ENCODE peak calls at places on chromosomes 13 and 19, in five cellular contexts. D, R, Q, T and K are unnamed samples.

GRCh38 chr13:43831088-43831487 is 44.3 kb upstream of the ENOX1 start:
- DNase-seq in R (no peak), D (no peak), T (no peak), Q (no peak), K (no peak)

GRCh38 chr13:35984776-35985453 is 146.3 kb downstream of the DCLK1 start:
- DNase-seq in R (no peak), D (no peak), Q (no peak), T (no peak), K (no peak)

GRCh38 chr13:39918837-39919236 is 263.4 kb downstream of the COG6 start:
- DNase-seq in Q (no peak), D (no peak), T (no peak), R (no peak), K (no peak)

GRCh38 chr13:50650936-50651638 is 192.4 kb downstream of the DLEU7 start:
- DNase-seq in T (no peak), D (peak; percentile 1), R (no peak), Q (no peak), K (no peak)

GRCh38 chr13:30047154-30047874 is 196.9 kb upstream of the UBL3 start:
- DNase-seq in Q (no peak), R (no peak), T (no peak), D (no peak), K (no peak)

GRCh38 chr19:46412034-46412982 is 1.1 kb downstream of the CCDC8 start:
- DNase-seq in T (no peak), D (no peak), R (no peak), Q (no peak), K (no peak)

GRCh38 chr13:113345486-113345885 is 18.4 kb downstream of the GRTP1 start:
- DNase-seq in R (no peak), Q (no peak), T (no peak), D (no peak), K (no peak)

GRCh38 chr13:34347784-34348573 is 530.0 kb downstream of the RFC3 start:
- DNase-seq in D (no peak), Q (peak; percentile 21), T (no peak), R (no peak), K (no peak)

GRCh38 chr13:50208826-50209335 is 193.6 kb downstream of the KCNRG start:
- DNase-seq in T (peak; percentile 9), Q (peak; percentile 21), D (peak; percentile 13), R (peak; percentile 53), K (peak; percentile 60)

GRCh38 chr13:60619461-60619860 is 222.4 kb downstream of the TDRD3 start:
- DNase-seq in T (no peak), D (no peak), Q (no peak), R (no peak), K (no peak)

GRCh38 chr13:106373989-106374572 is 161.4 kb downstream of the EFNB2 start:
- DNase-seq in T (no peak), R (no peak), Q (no peak), D (no peak), K (no peak)

GRCh38 chr19:45716314-45717130 is 14.2 kb downstream of the FBXO46 start:
- DNase-seq in Q (peak; percentile 51), D (no peak), R (peak; percentile 63), T (no peak), K (no peak)

GRCh38 chr13:35891486-35891885 is 239.7 kb downstream of the DCLK1 start:
- DNase-seq in Q (no peak), D (no peak), T (no peak), R (no peak), K (no peak)

GRCh38 chr13:106028916-106029315 is 506.5 kb downstream of the EFNB2 start:
- DNase-seq in T (no peak), D (no peak), R (no peak), Q (no peak), K (no peak)

GRCh38 chr19:9792191-9793050 is 23.9 kb upstream of the ZNF846 start:
- DNase-seq in T (peak; percentile 96), R (peak; percentile 96), Q (peak; percentile 97), D (peak; percentile 61), K (peak; percentile 98)

GRCh38 chr19:45008554-45008953 is 7.3 kb downstream of the RELB start:
- DNase-seq in D (no peak), R (no peak), T (no peak), Q (peak; percentile 85), K (no peak)

GRCh38 chr19:38250821-38251563 is 5.2 kb downstream of the PPP1R14A start:
- DNase-seq in Q (peak; percentile 81), D (no peak), R (no peak), T (no peak), K (no peak)

GRCh38 chr13:111252449-111253124 is 67.9 kb upstream of the TEX29 start:
- DNase-seq in Q (no peak), R (no peak), D (no peak), T (no peak), K (no peak)

GRCh38 chr13:34161829-34162544 is 344.0 kb downstream of the RFC3 start:
- DNase-seq in Q (no peak), T (no peak), D (peak; percentile 28), R (no peak), K (no peak)

GRCh38 chr13:47726394-47726793 is 274.7 kb downstream of the SUCLA2 start:
- DNase-seq in R (no peak), Q (no peak), T (no peak), D (no peak), K (no peak)

GRCh38 chr19:844300-844971 is 3.6 kb downstream of the PRTN3 start:
- DNase-seq in D (no peak), R (no peak), T (no peak), Q (no peak), K (no peak)

GRCh38 chr19:5718579-5719273 is 1.2 kb downstream of the LONP1 start:
- DNase-seq in D (peak; percentile 43), Q (no peak), T (no peak), R (no peak), K (no peak)

GRCh38 chr19:35716985-35717664 is 678 bp upstream of the KMT2B start:
- DNase-seq in Q (peak; percentile 89), T (peak; percentile 92), R (peak; percentile 93), D (peak; percentile 77), K (peak; percentile 96)
- TF ChIP-seq POLR2AphosphoS5 in Q (no peak), T (peak; percentile 64), R (no peak), D (peak; percentile 23), K (no peak)

DNA sequence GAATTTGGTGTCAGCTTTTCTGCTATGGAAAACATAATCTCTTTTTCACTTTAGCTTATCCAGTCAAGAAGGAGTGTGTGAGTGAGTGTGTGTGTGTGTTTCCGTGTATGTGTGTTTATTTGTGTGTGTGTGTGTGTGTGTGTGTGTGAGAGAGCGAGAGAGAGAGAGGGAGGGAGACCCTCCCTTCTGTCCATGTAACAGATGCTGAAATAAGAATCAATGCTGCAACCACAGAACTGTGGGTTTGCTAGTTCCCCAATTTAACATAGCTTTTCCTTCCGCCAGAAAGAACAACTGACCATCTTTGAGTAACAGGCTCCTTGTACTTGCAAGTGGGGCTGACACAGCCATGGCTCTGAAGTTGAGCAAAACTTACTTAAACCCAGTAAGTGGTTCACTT is 5.2 kb downstream of the LCP1 start:
- DNase-seq in D (no peak), R (no peak), Q (no peak), T (no peak), K (no peak)
- TF ChIP-seq CTCF in D (no peak), R (no peak), Q (no peak), T (no peak), K (no peak)

GRCh38 chr19:52923782-52924593 is 760 bp upstream of the ZNF888 start:
- DNase-seq in Q (peak; percentile 74), R (no peak), D (no peak), T (no peak), K (no peak)

GRCh38 chr19:52917531-52917930 is 5.7 kb downstream of the ZNF888 start:
- DNase-seq in R (no peak), Q (no peak), T (no peak), D (no peak), K (no peak)

GRCh38 chr19:52922841-52923781 is at the start of gene ZNF888:
- DNase-seq in Q (peak; percentile 95), R (peak; percentile 93), D (peak; percentile 33), T (peak; percentile 60), K (peak; percentile 95)
- TF ChIP-seq POLR2AphosphoS5 in Q (peak; percentile 72), R (peak; percentile 66), D (peak; percentile 82), T (peak; percentile 33), K (no peak)

GRCh38 chr13:26221399-26221720 is 754 bp downstream of the RNF6 start:
- DNase-seq in T (no peak), R (no peak), D (no peak), Q (no peak), K (no peak)

GRCh38 chr13:26222523-26223046 is 471 bp upstream of the RNF6 start:
- DNase-seq in R (no peak), T (no peak), Q (no peak), D (peak; percentile 18), K (no peak)

GRCh38 chr13:26220575-26220974 is 1.5 kb downstream of the RNF6 start:
- DNase-seq in D (peak; percentile 5), R (no peak), T (no peak), Q (no peak), K (no peak)

GRCh38 chr13:26219726-26220125 is 2.4 kb downstream of the RNF6 start:
- DNase-seq in D (no peak), T (no peak), Q (no peak), R (no peak), K (no peak)

DNA sequence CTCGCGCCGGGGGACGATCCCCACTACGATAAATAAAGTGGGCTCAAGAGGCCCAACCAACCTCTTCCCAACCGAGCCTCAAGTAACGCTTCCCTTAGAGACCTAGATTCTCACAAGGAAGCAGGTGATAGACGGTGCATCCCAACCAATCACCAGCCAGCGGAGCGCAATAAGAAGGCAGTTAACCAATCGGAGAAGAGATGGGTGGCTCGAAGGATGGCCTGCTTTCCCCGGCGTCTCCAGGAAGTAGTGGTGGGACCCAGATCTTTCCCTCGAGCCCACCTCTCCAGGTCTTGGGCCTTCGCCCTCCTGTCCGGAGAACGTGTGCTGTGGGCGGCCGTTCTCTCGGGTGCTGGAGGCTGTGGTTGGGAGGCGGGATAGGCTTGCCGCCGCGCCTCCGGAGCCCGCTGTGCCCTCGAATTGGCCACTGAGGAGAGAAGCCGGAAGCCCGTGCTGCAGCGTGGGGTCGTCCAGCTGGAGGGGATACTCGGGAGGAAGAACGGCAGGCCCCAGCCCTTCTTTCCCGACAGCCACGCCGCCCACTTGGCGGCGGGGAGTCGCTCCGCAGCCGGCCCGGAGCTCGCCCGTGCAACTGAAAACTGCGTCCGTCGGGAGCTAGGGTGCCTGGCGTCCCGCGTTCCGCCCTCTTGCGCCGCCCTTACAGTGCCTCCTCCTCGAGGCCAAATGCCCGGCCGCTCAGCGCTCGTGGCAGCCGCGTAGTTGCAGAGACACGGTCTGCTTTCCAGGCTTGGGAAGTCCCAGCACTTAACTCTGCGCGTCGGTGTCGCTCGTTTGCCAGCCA is at the start of gene RNF6:
- DNase-seq in R (peak; percentile 90), D (peak; percentile 82), Q (peak; percentile 94), T (peak; percentile 87), K (peak; percentile 97)
- TF ChIP-seq CTCF in R (no peak), D (no peak), Q (no peak), T (no peak), K (no peak)

GRCh38 chr13:86841264-86841663 is 829.9 kb upstream of the SLITRK5 start:
- DNase-seq in D (no peak), R (no peak), T (no peak), Q (no peak), K (no peak)

GRCh38 chr13:86840250-86841191 is 830.6 kb upstream of the SLITRK5 start:
- DNase-seq in R (no peak), Q (no peak), T (no peak), D (no peak), K (no peak)

GRCh38 chr13:86838411-86839120 is 832.6 kb upstream of the SLITRK5 start:
- DNase-seq in R (no peak), D (no peak), Q (no peak), T (no peak), K (no peak)
- TF ChIP-seq POLR2AphosphoS5 in R (no peak), D (no peak), Q (no peak), T (no peak), K (no peak)